ENCODE peak calls at places on chromosome 12, in five cellular contexts. G, Z, X, K and N are unnamed samples.

GRCh38 chr12:124543052-124543590 is 24.3 kb downstream of the NCOR2 start:
- DNase-seq in G (no peak), Z (peak; percentile 51), X (no peak), K (no peak), N (no peak)

GRCh38 chr12:50567926-50568325 is 63.1 kb downstream of the DIP2B start:
- DNase-seq in G (no peak), Z (no peak), X (no peak), K (peak; percentile 25), N (peak; percentile 25)

GRCh38 chr12:102948941-102949352 is 8.5 kb upstream of the ASCL1 start:
- DNase-seq in G (peak; percentile 21), Z (no peak), X (peak; percentile 60), K (peak; percentile 59), N (peak; percentile 41)

GRCh38 chr12:27387473-27387872 is 54.8 kb downstream of the BMAL2 start:
- DNase-seq in G (no peak), Z (no peak), X (no peak), K (no peak), N (no peak)

GRCh38 chr12:91695964-91696363 is 449.7 kb downstream of the BTG1 start:
- DNase-seq in G (no peak), Z (no peak), X (no peak), K (no peak), N (no peak)

GRCh38 chr12:18849761-18850160 is 111.8 kb downstream of the CAPZA3 start:
- DNase-seq in G (no peak), Z (no peak), X (no peak), K (no peak), N (peak; percentile 19)

GRCh38 chr12:8742501-8742900 is 44.7 kb downstream of the RIMKLB start:
- DNase-seq in G (no peak), Z (no peak), X (no peak), K (no peak), N (peak; percentile 70)

GRCh38 chr12:94699796-94700195 is 49.4 kb upstream of the TMCC3 start:
- DNase-seq in G (no peak), Z (no peak), X (no peak), K (no peak), N (no peak)

GRCh38 chr12:21026302-21026701 is 104.7 kb upstream of the SLCO1B1 start:
- DNase-seq in G (no peak), Z (no peak), X (no peak), K (no peak), N (peak; percentile 73)

GRCh38 chr12:57983150-57983857 is 41.9 kb downstream of the ATP23 start:
- DNase-seq in G (no peak), Z (no peak), X (peak; percentile 64), K (peak; percentile 49), N (peak; percentile 58)

GRCh38 chr12:113936460-113936859 is 29.7 kb downstream of the RBM19 start:
- DNase-seq in G (no peak), Z (no peak), X (no peak), K (no peak), N (no peak)

GRCh38 chr12:101884174-101884573 is 6.8 kb downstream of the DRAM1 start:
- DNase-seq in G (no peak), Z (no peak), X (no peak), K (no peak), N (no peak)

GRCh38 chr12:28033538-28033915 is 61.0 kb upstream of the PTHLH start:
- DNase-seq in G (no peak), Z (no peak), X (no peak), K (no peak), N (no peak)

GRCh38 chr12:53186745-53187144 is 6.0 kb upstream of the CSAD start:
- DNase-seq in G (no peak), Z (no peak), X (no peak), K (no peak), N (no peak)

GRCh38 chr12:53324113-53324778 is 2.8 kb upstream of the AAAS start:
- DNase-seq in G (peak; percentile 28), Z (peak; percentile 28), X (peak; percentile 82), K (peak; percentile 44), N (no peak)

GRCh38 chr12:93713800-93714199 is 36.6 kb downstream of the CRADD start:
- DNase-seq in G (no peak), Z (no peak), X (no peak), K (no peak), N (no peak)

GRCh38 chr12:49529409-49529808 is 9.4 kb upstream of the KCNH3 start:
- DNase-seq in G (no peak), Z (no peak), X (peak; percentile 83), K (no peak), N (no peak)

GRCh38 chr12:5173511-5174011 is 129.9 kb downstream of the KCNA5 start:
- DNase-seq in G (no peak), Z (no peak), X (no peak), K (no peak), N (no peak)

GRCh38 chr12:41368006-41368405 is 179.9 kb downstream of the PDZRN4 start:
- DNase-seq in G (no peak), Z (no peak), X (peak; percentile 14), K (no peak), N (no peak)

GRCh38 chr12:3752096-3752709 is 706 bp downstream of the CRACR2A start:
- DNase-seq in G (peak; percentile 61), Z (peak; percentile 43), X (peak; percentile 85), K (no peak), N (peak; percentile 28)

GRCh38 chr12:58416211-58416610 is 474.8 kb downstream of the ATP23 start:
- DNase-seq in G (no peak), Z (no peak), X (no peak), K (no peak), N (peak; percentile 89)

GRCh38 chr12:52208424-52209165 is 16.8 kb upstream of the KRT80 start:
- DNase-seq in G (no peak), Z (no peak), X (no peak), K (no peak), N (no peak)

GRCh38 chr12:20370001-20370381 is 1.7 kb downstream of the PDE3A start:
- DNase-seq in G (peak; percentile 38), Z (peak; percentile 32), X (no peak), K (peak; percentile 28), N (peak; percentile 32)

GRCh38 chr12:6752181-6752930 is 585 bp downstream of the MLF2 start:
- DNase-seq in G (peak; percentile 55), Z (peak; percentile 27), X (peak; percentile 60), K (peak; percentile 81), N (peak; percentile 52)

GRCh38 chr12:52023182-52023975 is 16.6 kb downstream of the TAMALIN start:
- DNase-seq in G (peak; percentile 89), Z (peak; percentile 87), X (peak; percentile 86), K (peak; percentile 89), N (peak; percentile 62)

GRCh38 chr12:27334721-27335082 is 2.1 kb downstream of the BMAL2 start:
- DNase-seq in G (no peak), Z (no peak), X (no peak), K (no peak), N (no peak)

GRCh38 chr12:74328623-74329022 is 209.0 kb upstream of the ATXN7L3B start:
- DNase-seq in G (no peak), Z (no peak), X (no peak), K (peak; percentile 3), N (no peak)

DNA sequence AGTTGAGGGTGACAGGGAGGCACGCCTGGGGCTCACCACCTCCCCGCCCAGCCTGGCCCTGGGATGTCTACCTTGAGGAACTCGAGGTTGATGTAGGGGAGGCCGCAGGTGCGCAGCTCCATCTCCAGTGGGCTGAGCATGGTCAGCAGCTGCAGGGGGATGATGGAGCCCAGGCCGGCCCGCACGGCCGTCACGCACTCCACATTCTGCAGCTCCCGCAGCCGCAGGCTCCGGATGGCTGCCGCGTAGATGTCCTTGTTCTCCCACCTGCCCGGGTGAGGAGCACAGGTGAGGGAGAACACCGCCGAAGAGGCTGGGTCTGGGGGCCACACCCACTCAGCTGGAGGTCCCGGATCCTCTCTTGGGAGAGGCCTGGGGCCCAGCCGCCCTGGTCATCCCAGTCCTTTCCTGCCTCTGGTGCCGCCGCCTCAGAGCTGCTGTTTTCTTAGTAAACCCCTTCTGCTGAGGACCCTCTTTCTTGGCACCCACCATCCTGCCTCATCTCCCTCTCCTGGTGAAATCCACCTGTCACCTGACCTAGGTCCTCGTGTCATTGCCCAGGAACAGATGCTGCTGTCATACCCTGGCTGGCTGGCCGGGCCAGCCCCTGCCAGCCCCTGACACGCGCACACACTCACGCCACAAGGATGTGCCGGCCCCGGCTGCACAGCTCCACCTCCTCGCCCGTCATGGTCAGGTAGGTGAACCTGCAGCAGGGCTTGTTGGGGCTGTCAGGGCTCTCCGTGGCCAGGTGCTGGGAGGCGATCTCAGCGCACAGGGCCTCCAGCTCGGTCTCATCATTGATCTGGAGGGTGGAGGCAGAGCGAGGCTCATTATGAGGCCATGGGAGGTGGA is 38.3 kb downstream of the TRAFD1 start:
- DNase-seq in G (no peak), Z (no peak), X (no peak), K (no peak), N (no peak)
- TF ChIP-seq CTCF in G (no peak), Z (no peak), X (no peak), K (no peak), N (no peak)

DNA sequence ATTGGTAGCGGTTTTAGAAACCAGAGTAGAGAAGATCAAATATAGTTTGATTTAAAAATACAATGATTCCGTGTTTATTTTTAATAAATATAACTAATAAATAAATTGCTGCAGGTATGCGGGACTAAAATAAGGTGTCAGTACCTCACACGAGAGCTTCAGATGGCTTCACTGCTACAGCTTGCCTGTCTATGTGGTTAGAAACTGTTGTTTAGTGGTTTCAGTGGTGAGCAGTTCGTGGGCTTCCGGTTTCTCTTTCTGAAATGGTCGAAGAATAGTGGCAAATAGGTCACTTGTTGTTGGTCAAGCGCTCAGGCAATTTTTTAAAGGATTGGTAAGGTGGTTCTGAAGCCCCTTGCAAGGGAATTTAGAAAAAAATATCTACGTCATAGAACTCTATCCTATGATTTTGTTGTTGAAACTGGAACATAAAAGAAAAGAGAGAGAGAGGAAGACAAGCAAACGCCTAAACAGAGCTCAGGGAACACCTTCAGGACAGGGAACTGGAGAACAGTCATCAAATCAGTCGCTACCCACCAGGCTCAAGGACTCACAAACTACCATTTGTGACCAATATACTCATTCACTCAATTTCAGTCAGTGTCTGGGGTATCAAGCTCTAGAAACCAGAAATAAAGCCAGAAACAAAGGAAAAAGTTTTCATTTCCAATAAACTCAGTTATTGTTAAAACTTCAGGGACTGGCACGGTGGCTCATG is 31.3 kb downstream of the GABARAPL1 start:
- DNase-seq in G (no peak), Z (no peak), X (peak; percentile 85), K (no peak), N (no peak)
- H3K4me3 ChIP-seq in G (no peak overlapping the region), Z (no peak overlapping the region), X (peak overlapping the region; percentile 32), K (no peak overlapping the region), N (no peak overlapping the region)

GRCh38 chr12:32369202-32369601 is 30.2 kb upstream of the FGD4 start:
- DNase-seq in G (no peak), Z (no peak), X (no peak), K (no peak), N (no peak)
- TF ChIP-seq CTCF in G (no peak), Z (no peak), X (no peak), K (no peak), N (no peak)

DNA sequence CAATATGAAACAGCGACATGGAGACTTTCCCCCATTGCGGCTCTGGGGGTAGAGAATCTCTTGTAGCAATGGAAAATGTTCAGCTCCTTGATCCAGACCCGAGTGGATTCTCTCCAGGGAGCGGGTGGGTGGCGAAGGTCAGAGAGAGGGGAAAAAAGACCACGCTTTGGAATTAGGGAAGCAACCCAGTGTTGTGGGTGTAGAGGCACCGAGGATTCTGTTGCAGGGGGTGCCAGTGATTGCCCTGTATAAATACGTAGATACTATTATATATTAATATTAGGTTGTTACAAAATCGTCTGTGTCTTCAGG is 136.1 kb upstream of the KRAS start:
- DNase-seq in G (no peak), Z (no peak), X (no peak), K (peak; percentile 15), N (no peak)
- H3K4me3 ChIP-seq in G (peak overlapping the region; percentile 82), Z (peak overlapping the region; percentile 68), X (peak overlapping the region; percentile 65), K (peak overlapping the region; percentile 56), N (peak overlapping the region; percentile 86)